ENCODE peak calls at places on chromosome 16, in four cellular contexts. O is H9, I is mucosa of descending colon, K is adrenal gland. A is an unnamed sample.

GRCh38 chr16:73713817-73714495 is 582.7 kb upstream of the PSMD7 start:
- DNase-seq in O (peak; percentile 60), I (peak; percentile 69), K (peak; percentile 71), A (peak; percentile 37)

GRCh38 chr16:64321881-64322280 is 800.0 kb downstream of the CDH11 start:
- DNase-seq in O (no peak), I (no peak), K (no peak), A (no peak)

GRCh38 chr16:52529226-52529625 is 17.7 kb downstream of the TOX3 start:
- DNase-seq in O (no peak), I (no peak), K (no peak), A (no peak)

GRCh38 chr16:81284995-81285600 is 29.7 kb upstream of the GAN start:
- DNase-seq in O (no peak), I (no peak), K (no peak), A (no peak)

GRCh38 chr16:3656491-3657468 is 2.3 kb downstream of the DNASE1 start:
- DNase-seq in O (peak; percentile 26), I (no peak), K (peak; percentile 57), A (no peak)

GRCh38 chr16:12340151-12340733 is 363.7 kb downstream of the SNX29 start:
- DNase-seq in O (peak; percentile 77), I (peak; percentile 85), K (no peak), A (no peak)

GRCh38 chr16:64926476-64926875 is 195.4 kb downstream of the CDH11 start:
- DNase-seq in O (no peak), I (no peak), K (no peak), A (no peak)

GRCh38 chr16:30533748-30534367 is 800 bp downstream of the ZNF747 start:
- DNase-seq in O (no peak), I (no peak), K (no peak), A (no peak)

GRCh38 chr16:54628796-54629625 is 301.7 kb upstream of the IRX5 start:
- DNase-seq in O (no peak), I (no peak), K (no peak), A (no peak)

GRCh38 chr16:64202571-64202970 is 919.3 kb downstream of the CDH11 start:
- DNase-seq in O (no peak), I (no peak), K (no peak), A (no peak)

GRCh38 chr16:79964104-79964503 is 363.6 kb upstream of the MAF start:
- DNase-seq in O (no peak), I (no peak), K (no peak), A (no peak)

GRCh38 chr16:89700649-89701424 is 668 bp downstream of the SPATA2L start:
- DNase-seq in O (peak; percentile 73), I (peak; percentile 73), K (peak; percentile 57), A (peak; percentile 53)

GRCh38 chr16:25080420-25081131 is 31.0 kb upstream of the LCMT1 start:
- DNase-seq in O (no peak), I (no peak), K (no peak), A (no peak)

GRCh38 chr16:4701791-4702465 is 8.6 kb downstream of the NUDT16L1 start:
- DNase-seq in O (no peak), I (no peak), K (no peak), A (no peak)

GRCh38 chr16:1745900-1746692 is 25.2 kb downstream of the NME3 start:
- DNase-seq in O (no peak), I (no peak), K (no peak), A (no peak)

DNA sequence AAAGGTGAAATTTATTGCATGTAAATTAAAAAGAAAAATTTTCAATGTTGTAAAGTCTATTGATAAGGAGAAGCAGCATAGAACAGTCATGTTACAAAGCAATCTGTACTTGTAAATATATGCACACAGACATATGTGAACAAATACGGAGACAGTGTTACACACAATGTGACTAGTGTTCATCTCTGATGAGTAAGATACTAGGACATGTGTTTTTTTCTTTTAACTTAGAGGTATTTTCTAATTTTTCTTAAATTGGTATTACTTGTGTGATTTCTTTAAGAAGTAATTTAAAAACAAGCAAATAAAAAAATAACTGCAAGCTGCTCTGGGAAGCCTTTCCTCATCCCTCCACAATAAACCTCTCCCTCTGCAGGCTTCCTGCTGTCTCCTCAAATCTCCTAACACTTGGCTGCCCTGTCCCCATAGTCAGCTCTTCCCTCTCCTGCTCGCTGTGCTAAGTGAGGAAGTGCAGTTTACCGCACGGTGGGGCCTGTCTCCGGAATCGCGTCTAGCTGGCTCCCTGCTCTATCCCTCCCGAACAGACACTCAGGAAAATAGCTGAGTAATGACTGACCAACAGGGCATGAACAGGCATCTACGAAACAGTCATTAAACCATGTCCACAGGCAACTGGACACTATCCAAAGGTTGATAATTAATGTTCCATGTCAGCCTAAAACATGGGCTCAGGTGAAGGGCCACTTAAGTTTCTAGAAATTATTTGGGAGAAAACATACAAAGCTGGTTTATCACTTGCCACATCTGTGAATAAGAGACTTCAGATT is 35.9 kb downstream of the CMTM4 start:
- DNase-seq in O (no peak), I (peak; percentile 43), K (peak; percentile 60), A (peak; percentile 62)
- TF ChIP-seq CTCF in O (no peak), I (no peak), K (no peak), A (no peak)

DNA sequence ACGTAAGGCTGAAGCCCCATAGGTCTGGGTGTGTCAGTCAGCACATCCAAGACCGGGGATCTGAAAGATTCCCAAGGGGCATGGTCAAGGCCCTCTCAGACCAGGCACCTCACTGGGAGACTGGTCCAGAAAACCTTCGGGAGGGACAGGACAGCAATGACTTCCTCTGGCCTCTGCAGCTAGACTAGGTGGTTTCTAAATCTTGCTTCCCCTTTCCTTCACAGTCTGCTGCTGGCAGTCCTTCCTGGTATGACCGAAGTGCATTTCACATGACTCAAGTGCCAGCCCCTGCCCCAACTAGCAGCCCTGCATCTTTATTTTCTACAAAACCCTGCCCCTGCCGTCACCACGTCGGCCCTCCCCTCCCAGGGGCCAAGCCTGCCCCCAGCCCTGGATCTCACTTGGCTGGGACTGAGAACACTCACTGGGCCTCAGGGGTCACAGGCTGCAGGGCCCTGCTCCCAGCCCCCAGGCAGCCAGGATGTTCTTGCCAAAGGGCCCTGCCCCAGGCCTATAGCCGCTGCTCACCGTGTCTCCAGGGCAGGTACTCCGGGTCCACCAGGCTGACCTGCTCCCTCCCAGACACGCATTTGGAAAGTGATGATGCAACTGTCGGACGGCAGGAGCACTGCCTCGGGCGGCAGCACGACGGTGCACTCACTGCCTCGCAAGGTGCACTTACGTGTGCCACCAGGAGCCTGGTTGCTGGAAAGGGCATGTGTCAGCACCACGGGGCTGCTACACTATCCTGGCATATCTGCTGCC is 18.2 kb downstream of the POLR3K start:
- DNase-seq in O (no peak), I (no peak), K (no peak), A (no peak)
- TF ChIP-seq CTCF in O (no peak), I (no peak), K (no peak), A (no peak)

GRCh38 chr16:75789237-75789636 is 62.9 kb upstream of the CPHXL start:
- DNase-seq in O (no peak), I (peak; percentile 47), K (no peak), A (peak; percentile 27)
- TF ChIP-seq CTCF in O (peak; percentile 90), I (peak; percentile 34), K (peak; percentile 83), A (peak; percentile 87)

GRCh38 chr16:61149709-61150108 is 886.5 kb downstream of the CDH8 start:
- DNase-seq in O (no peak), I (no peak), K (no peak), A (no peak)

GRCh38 chr16:61146429-61146828 is 889.8 kb downstream of the CDH8 start:
- DNase-seq in O (no peak), I (no peak), K (no peak), A (no peak)

GRCh38 chr16:61150351-61150750 is 885.9 kb downstream of the CDH8 start:
- DNase-seq in O (no peak), I (no peak), K (no peak), A (no peak)

GRCh38 chr16:61148930-61149329 is 887.3 kb downstream of the CDH8 start:
- DNase-seq in O (no peak), I (no peak), K (no peak), A (no peak)
- TF ChIP-seq CTCF in O (peak; percentile 58), I (no peak), K (no peak), A (no peak)

GRCh38 chr16:29182501-29182900 is 197.6 kb downstream of the LAT start:
- DNase-seq in O (no peak), I (no peak), K (no peak), A (no peak)
- TF ChIP-seq CTCF in O (no peak), I (no peak), K (no peak), A (no peak)

A was measured in nephron progenitor cell.